ENCODE peak calls at places on chromosomes 11 and 22, in ten cellular contexts. One of them, this sample, is unnamed.

GRCh38 chr11:68806931-68807844 is 34.5 kb downstream of the CPT1A start:
- DNase-seq in AG09309: peak; percentile 20
- DNase-seq in vagina: no peak
- DNase-seq in lower lobe of right lung: no peak
- DNase-seq in AG04450: peak; percentile 29
- DNase-seq in tibial artery: no peak
- DNase-seq in IMR-90: peak; percentile 77
- DNase-seq in CD8-positive, alpha-beta T cell: no peak
- DNase-seq in mucosa of descending colon: no peak
- DNase-seq in SK-N-SH: no peak
- DNase-seq in this sample: no peak

GRCh38 chr11:24324211-24324610 is 172.6 kb upstream of the LUZP2 start:
- DNase-seq in AG09309: no peak
- DNase-seq in vagina: no peak
- DNase-seq in lower lobe of right lung: no peak
- DNase-seq in AG04450: no peak
- DNase-seq in tibial artery: no peak
- DNase-seq in IMR-90: peak; percentile 75
- DNase-seq in CD8-positive, alpha-beta T cell: no peak
- DNase-seq in mucosa of descending colon: no peak
- DNase-seq in SK-N-SH: no peak
- DNase-seq in this sample: no peak

GRCh38 chr11:85756401-85757200 is 54.3 kb downstream of the SYTL2 start:
- DNase-seq in AG09309: no peak
- DNase-seq in vagina: no peak
- DNase-seq in lower lobe of right lung: no peak
- DNase-seq in AG04450: no peak
- DNase-seq in tibial artery: no peak
- DNase-seq in IMR-90: no peak
- DNase-seq in CD8-positive, alpha-beta T cell: no peak
- DNase-seq in mucosa of descending colon: peak; percentile 52
- DNase-seq in SK-N-SH: no peak
- DNase-seq in this sample: no peak

GRCh38 chr11:108319541-108320145 is 96.8 kb downstream of the ATM start:
- DNase-seq in AG09309: no peak
- DNase-seq in vagina: no peak
- DNase-seq in lower lobe of right lung: no peak
- DNase-seq in AG04450: no peak
- DNase-seq in tibial artery: no peak
- DNase-seq in IMR-90: peak; percentile 56
- DNase-seq in CD8-positive, alpha-beta T cell: no peak
- DNase-seq in mucosa of descending colon: no peak
- DNase-seq in SK-N-SH: no peak
- DNase-seq in this sample: no peak

GRCh38 chr11:19525714-19526113 is 186.9 kb upstream of the NAV2 start:
- DNase-seq in AG09309: no peak
- DNase-seq in vagina: no peak
- DNase-seq in lower lobe of right lung: no peak
- DNase-seq in AG04450: no peak
- DNase-seq in tibial artery: no peak
- DNase-seq in IMR-90: no peak
- DNase-seq in CD8-positive, alpha-beta T cell: no peak
- DNase-seq in mucosa of descending colon: no peak
- DNase-seq in SK-N-SH: no peak
- DNase-seq in this sample: no peak

GRCh38 chr11:86160546-86161149 is 83.9 kb upstream of the EED start:
- DNase-seq in AG09309: no peak
- DNase-seq in vagina: no peak
- DNase-seq in lower lobe of right lung: no peak
- DNase-seq in AG04450: no peak
- DNase-seq in tibial artery: no peak
- DNase-seq in IMR-90: peak; percentile 50
- DNase-seq in CD8-positive, alpha-beta T cell: no peak
- DNase-seq in mucosa of descending colon: no peak
- DNase-seq in SK-N-SH: no peak
- DNase-seq in this sample: no peak

GRCh38 chr22:29751139-29751538 is 15.7 kb downstream of the ZMAT5 start:
- DNase-seq in AG09309: no peak
- DNase-seq in vagina: no peak
- DNase-seq in lower lobe of right lung: no peak
- DNase-seq in AG04450: no peak
- DNase-seq in tibial artery: no peak
- DNase-seq in IMR-90: peak; percentile 24
- DNase-seq in CD8-positive, alpha-beta T cell: no peak
- DNase-seq in mucosa of descending colon: no peak
- DNase-seq in SK-N-SH: no peak
- DNase-seq in this sample: no peak

GRCh38 chr11:63682045-63682915 is 980 bp downstream of the RTN3 start:
- DNase-seq in AG09309: no peak
- DNase-seq in vagina: no peak
- DNase-seq in lower lobe of right lung: peak; percentile 55
- DNase-seq in AG04450: no peak
- DNase-seq in tibial artery: no peak
- DNase-seq in IMR-90: no peak
- DNase-seq in CD8-positive, alpha-beta T cell: no peak
- DNase-seq in mucosa of descending colon: peak; percentile 52
- DNase-seq in SK-N-SH: peak; percentile 55
- DNase-seq in this sample: no peak

GRCh38 chr11:18452927-18453326 is 2.7 kb upstream of the LDHAL6A start:
- DNase-seq in AG09309: no peak
- DNase-seq in vagina: no peak
- DNase-seq in lower lobe of right lung: no peak
- DNase-seq in AG04450: no peak
- DNase-seq in tibial artery: no peak
- DNase-seq in IMR-90: peak; percentile 41
- DNase-seq in CD8-positive, alpha-beta T cell: no peak
- DNase-seq in mucosa of descending colon: no peak
- DNase-seq in SK-N-SH: no peak
- DNase-seq in this sample: no peak

GRCh38 chr11:44874284-44874683 is 76.4 kb downstream of the TP53I11 start:
- DNase-seq in AG09309: no peak
- DNase-seq in vagina: no peak
- DNase-seq in lower lobe of right lung: no peak
- DNase-seq in AG04450: no peak
- DNase-seq in tibial artery: no peak
- DNase-seq in IMR-90: no peak
- DNase-seq in CD8-positive, alpha-beta T cell: no peak
- DNase-seq in mucosa of descending colon: no peak
- DNase-seq in SK-N-SH: no peak
- DNase-seq in this sample: no peak

GRCh38 chr11:30608534-30608933 is 22.4 kb upstream of the MPPED2 start:
- DNase-seq in AG09309: no peak
- DNase-seq in vagina: no peak
- DNase-seq in lower lobe of right lung: no peak
- DNase-seq in AG04450: no peak
- DNase-seq in tibial artery: no peak
- DNase-seq in IMR-90: no peak
- DNase-seq in CD8-positive, alpha-beta T cell: no peak
- DNase-seq in mucosa of descending colon: no peak
- DNase-seq in SK-N-SH: no peak
- DNase-seq in this sample: no peak

GRCh38 chr11:27217948-27218410 is 145.0 kb downstream of the CCDC34 start:
- DNase-seq in AG09309: peak; percentile 87
- DNase-seq in vagina: no peak
- DNase-seq in lower lobe of right lung: no peak
- DNase-seq in AG04450: no peak
- DNase-seq in tibial artery: no peak
- DNase-seq in IMR-90: peak; percentile 88
- DNase-seq in CD8-positive, alpha-beta T cell: no peak
- DNase-seq in mucosa of descending colon: no peak
- DNase-seq in SK-N-SH: no peak
- DNase-seq in this sample: no peak

GRCh38 chr22:37943471-37944198 is 9.8 kb downstream of the C22orf23 start:
- DNase-seq in AG09309: no peak
- DNase-seq in vagina: no peak
- DNase-seq in lower lobe of right lung: no peak
- DNase-seq in AG04450: no peak
- DNase-seq in tibial artery: no peak
- DNase-seq in IMR-90: no peak
- DNase-seq in CD8-positive, alpha-beta T cell: no peak
- DNase-seq in mucosa of descending colon: no peak
- DNase-seq in SK-N-SH: no peak
- DNase-seq in this sample: no peak

GRCh38 chr11:86726118-86726748 is 53.8 kb upstream of the ME3 start:
- DNase-seq in AG09309: no peak
- DNase-seq in vagina: no peak
- DNase-seq in lower lobe of right lung: no peak
- DNase-seq in AG04450: no peak
- DNase-seq in tibial artery: no peak
- DNase-seq in IMR-90: peak; percentile 55
- DNase-seq in CD8-positive, alpha-beta T cell: no peak
- DNase-seq in mucosa of descending colon: no peak
- DNase-seq in SK-N-SH: no peak
- DNase-seq in this sample: no peak

GRCh38 chr22:19723165-19723989 is at the start of gene GP1BB:
- DNase-seq in AG09309: no peak
- DNase-seq in vagina: no peak
- DNase-seq in lower lobe of right lung: peak; percentile 61
- DNase-seq in AG04450: no peak
- DNase-seq in tibial artery: no peak
- DNase-seq in IMR-90: no peak
- DNase-seq in CD8-positive, alpha-beta T cell: no peak
- DNase-seq in mucosa of descending colon: peak; percentile 63
- DNase-seq in SK-N-SH: no peak
- DNase-seq in this sample: no peak

DNA sequence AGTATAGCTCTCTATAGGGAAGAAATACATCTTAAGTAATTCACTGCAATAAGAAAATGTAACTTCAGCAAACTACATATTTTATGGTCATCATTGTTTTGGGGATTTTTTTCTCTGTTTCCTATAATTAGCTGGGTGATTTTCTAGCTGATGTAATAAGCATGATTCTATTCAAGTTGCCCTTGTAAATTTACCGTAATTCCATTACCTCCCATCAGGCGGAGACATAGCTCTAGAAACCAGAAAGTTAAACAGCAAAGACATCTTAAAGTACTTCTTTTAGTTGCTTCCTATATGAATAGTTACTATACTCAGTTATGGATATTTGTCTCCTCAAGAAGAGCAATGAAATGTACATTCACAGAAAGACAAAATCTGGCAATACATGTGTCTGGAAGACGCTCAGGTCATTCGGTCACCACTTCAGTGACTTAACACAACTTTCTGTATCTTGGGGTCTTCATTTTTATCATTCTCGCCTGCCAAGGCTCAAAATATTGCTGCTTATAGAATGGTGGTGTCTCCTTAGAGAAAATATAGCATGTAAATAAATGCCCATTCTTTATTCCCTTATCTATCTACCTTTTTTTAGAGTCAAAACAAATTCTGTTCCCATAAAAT is 239.9 kb upstream of the ZC3H12C start:
- DNase-seq in AG09309: peak; percentile 62
- DNase-seq in vagina: no peak
- DNase-seq in lower lobe of right lung: no peak
- DNase-seq in AG04450: peak; percentile 63
- DNase-seq in tibial artery: no peak
- DNase-seq in IMR-90: peak; percentile 87
- DNase-seq in CD8-positive, alpha-beta T cell: no peak
- DNase-seq in mucosa of descending colon: no peak
- DNase-seq in SK-N-SH: no peak
- DNase-seq in this sample: no peak
- TF ChIP-seq CTCF in AG09309: peak; percentile 66
- TF ChIP-seq CTCF in vagina: no peak
- TF ChIP-seq CTCF in lower lobe of right lung: peak; percentile 45
- TF ChIP-seq CTCF in AG04450: peak; percentile 83
- TF ChIP-seq CTCF in tibial artery: peak; percentile 28
- TF ChIP-seq CTCF in IMR-90: peak; percentile 91
- TF ChIP-seq CTCF in CD8-positive, alpha-beta T cell: no peak
- TF ChIP-seq CTCF in mucosa of descending colon: no peak
- TF ChIP-seq CTCF in SK-N-SH: peak; percentile 79
- TF ChIP-seq CTCF in this sample: no peak

GRCh38 chr11:117318738-117319137 is 2.7 kb upstream of the BACE1 start:
- DNase-seq in AG09309: no peak
- DNase-seq in vagina: no peak
- DNase-seq in lower lobe of right lung: no peak
- DNase-seq in AG04450: no peak
- DNase-seq in tibial artery: no peak
- DNase-seq in IMR-90: no peak
- DNase-seq in CD8-positive, alpha-beta T cell: no peak
- DNase-seq in mucosa of descending colon: no peak
- DNase-seq in SK-N-SH: no peak
- DNase-seq in this sample: no peak
- H3K4me3 ChIP-seq in AG09309: no peak overlapping the region
- H3K4me3 ChIP-seq in vagina: no peak overlapping the region
- H3K4me3 ChIP-seq in lower lobe of right lung: no peak overlapping the region
- H3K4me3 ChIP-seq in AG04450: no peak overlapping the region
- H3K4me3 ChIP-seq in tibial artery: no peak overlapping the region
- H3K4me3 ChIP-seq in IMR-90: no peak overlapping the region
- H3K4me3 ChIP-seq in CD8-positive, alpha-beta T cell: no peak overlapping the region
- H3K4me3 ChIP-seq in mucosa of descending colon: no peak overlapping the region
- H3K4me3 ChIP-seq in SK-N-SH: no peak overlapping the region
- H3K4me3 ChIP-seq in this sample: no peak overlapping the region

DNA sequence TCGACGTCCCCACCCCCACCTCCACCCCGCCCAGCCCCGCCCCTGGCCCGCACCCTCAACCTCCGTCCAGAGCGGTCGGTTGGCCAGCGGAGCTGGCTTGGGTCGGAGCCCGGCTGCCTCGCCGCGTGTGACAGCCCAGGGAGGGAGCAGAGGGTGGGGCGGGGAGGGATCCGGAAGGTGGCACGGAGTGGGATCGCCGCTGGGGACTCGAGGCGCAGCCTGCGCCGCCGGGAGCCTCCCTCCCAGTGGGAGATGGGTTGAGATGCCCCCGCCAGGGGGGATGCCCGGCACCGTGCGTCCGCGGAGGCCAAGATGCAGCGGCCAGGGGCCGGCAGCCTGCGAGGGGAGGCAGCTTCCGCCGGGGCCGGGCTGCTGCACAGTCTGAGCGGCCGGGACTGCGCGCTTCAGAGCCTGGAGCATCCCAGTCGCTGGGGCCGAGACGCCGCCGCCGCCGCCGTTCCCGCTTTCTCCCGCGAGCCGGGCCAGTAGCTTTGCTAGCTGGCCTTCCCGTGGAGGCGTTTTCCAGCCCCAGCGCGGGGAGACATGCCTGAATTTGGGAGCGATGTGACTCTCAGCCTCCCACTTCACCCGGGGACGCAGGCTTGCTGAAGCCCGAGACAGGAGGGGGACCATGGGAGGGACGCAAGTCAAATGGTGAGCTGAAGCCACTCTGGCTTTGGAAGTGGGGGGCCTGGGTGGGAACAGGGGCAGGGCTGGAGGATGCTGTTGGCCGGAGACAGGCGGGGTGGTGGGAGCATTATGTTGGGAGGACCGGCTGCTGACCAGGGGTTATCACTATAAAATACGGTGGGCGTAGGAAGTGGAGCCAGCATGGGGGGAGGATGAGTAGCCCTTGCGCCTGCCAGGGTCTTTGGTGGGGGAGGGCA is 40.2 kb downstream of the DIXDC1 start:
- DNase-seq in AG09309: no peak
- DNase-seq in vagina: no peak
- DNase-seq in lower lobe of right lung: peak; percentile 73
- DNase-seq in AG04450: no peak
- DNase-seq in tibial artery: peak; percentile 93
- DNase-seq in IMR-90: no peak
- DNase-seq in CD8-positive, alpha-beta T cell: no peak
- DNase-seq in mucosa of descending colon: peak; percentile 77
- DNase-seq in SK-N-SH: peak; percentile 90
- DNase-seq in this sample: peak; percentile 43
- TF ChIP-seq CTCF in AG09309: no peak
- TF ChIP-seq CTCF in vagina: no peak
- TF ChIP-seq CTCF in lower lobe of right lung: no peak
- TF ChIP-seq CTCF in AG04450: no peak
- TF ChIP-seq CTCF in tibial artery: no peak
- TF ChIP-seq CTCF in IMR-90: no peak
- TF ChIP-seq CTCF in CD8-positive, alpha-beta T cell: no peak
- TF ChIP-seq CTCF in mucosa of descending colon: no peak
- TF ChIP-seq CTCF in SK-N-SH: no peak
- TF ChIP-seq CTCF in this sample: no peak

GRCh38 chr22:18031670-18032454 is 7.5 kb upstream of the MICAL3 start:
- DNase-seq in AG09309: peak; percentile 81
- DNase-seq in vagina: no peak
- DNase-seq in lower lobe of right lung: no peak
- DNase-seq in AG04450: peak; percentile 86
- DNase-seq in tibial artery: peak; percentile 78
- DNase-seq in IMR-90: peak; percentile 97
- DNase-seq in CD8-positive, alpha-beta T cell: no peak
- DNase-seq in mucosa of descending colon: no peak
- DNase-seq in SK-N-SH: no peak
- DNase-seq in this sample: no peak
- H3K4me3 ChIP-seq in AG09309: no peak overlapping the region
- H3K4me3 ChIP-seq in vagina: no peak overlapping the region
- H3K4me3 ChIP-seq in lower lobe of right lung: no peak overlapping the region
- H3K4me3 ChIP-seq in AG04450: no peak overlapping the region
- H3K4me3 ChIP-seq in tibial artery: no peak overlapping the region
- H3K4me3 ChIP-seq in IMR-90: no peak overlapping the region
- H3K4me3 ChIP-seq in CD8-positive, alpha-beta T cell: no peak overlapping the region
- H3K4me3 ChIP-seq in mucosa of descending colon: no peak overlapping the region
- H3K4me3 ChIP-seq in SK-N-SH: no peak overlapping the region
- H3K4me3 ChIP-seq in this sample: no peak overlapping the region